ENCODE peak calls at places on chromosomes 12 and 14, in eight cellular contexts. F, V, I, N, Q, P, B and J are unnamed samples.

GRCh38 chr12:124995200-124995961 is 1.9 kb downstream of the BRI3BP start:
- DNase-seq in F (no peak), V (no peak), P (no peak), N (no peak), I (no peak), Q (no peak), B (no peak), J (peak)

GRCh38 chr14:61470261-61470953 is 149.0 kb downstream of the PRKCH start:
- DNase-seq in N (no peak), P (no peak), I (no peak), B (no peak), Q (peak), V (peak), F (peak), J (peak)

GRCh38 chr12:120229071-120229582 is 28.2 kb upstream of the RPLP0 start:
- DNase-seq in I (no peak), P (no peak), N (peak), Q (no peak), F (no peak), V (no peak), B (no peak), J (no peak)

GRCh38 chr12:111893287-111893686 is 51.3 kb downstream of the MAPKAPK5 start:
- DNase-seq in N (no peak), F (peak), V (peak), B (no peak), Q (peak), P (no peak), I (no peak), J (no peak)

GRCh38 chr14:76181546-76181945 is 29.8 kb downstream of the GPATCH2L start:
- DNase-seq in B (no peak), Q (no peak), I (no peak), V (no peak), N (no peak), F (peak), P (no peak), J (peak)

GRCh38 chr12:42763682-42764081 is 174.1 kb upstream of the PRICKLE1 start:
- DNase-seq in P (no peak), Q (no peak), I (no peak), N (no peak), F (no peak), V (no peak), B (no peak), J (no peak)

GRCh38 chr12:72586456-72586855 is 314.3 kb downstream of the TRHDE start:
- DNase-seq in I (no peak), Q (no peak), B (no peak), P (no peak), V (no peak), N (no peak), F (no peak), J (no peak)

GRCh38 chr14:52895000-52895399 is 55.9 kb downstream of the FERMT2 start:
- DNase-seq in P (no peak), N (no peak), Q (no peak), V (peak), I (no peak), B (no peak), F (peak), J (no peak)

GRCh38 chr12:52142431-52142830 is 49.4 kb downstream of the KRT80 start:
- DNase-seq in V (no peak), I (no peak), F (no peak), N (no peak), P (no peak), Q (no peak), B (no peak), J (no peak)

GRCh38 chr14:60248697-60249314 is at the start of gene PPM1A:
- DNase-seq in B (peak), P (peak), V (peak), F (peak), N (peak), Q (peak), I (peak), J (peak)

GRCh38 chr14:97380539-97380941 is 583.4 kb downstream of the VRK1 start:
- DNase-seq in V (no peak), N (no peak), B (no peak), I (no peak), P (peak), Q (peak), F (no peak), J (no peak)

GRCh38 chr14:61525293-61526011 is 169.9 kb upstream of the HIF1A start:
- DNase-seq in N (no peak), P (peak), B (no peak), V (peak), F (peak), I (peak), Q (peak), J (no peak)

GRCh38 chr12:795305-795704 is 42.9 kb downstream of the WNK1 start:
- DNase-seq in V (no peak), P (peak), F (peak), N (no peak), Q (no peak), I (no peak), B (no peak), J (no peak)

GRCh38 chr12:120262852-120263724 is 2.4 kb downstream of the PXN start:
- DNase-seq in I (no peak), B (no peak), V (no peak), Q (no peak), F (no peak), N (no peak), P (no peak), J (no peak)

GRCh38 chr14:24133730-24134129 is 2.3 kb upstream of the PSME1 start:
- DNase-seq in Q (no peak), P (no peak), B (no peak), N (no peak), V (no peak), F (no peak), I (no peak), J (peak)

GRCh38 chr12:54983536-54984102 is 943 bp downstream of the TESPA1 start:
- DNase-seq in F (no peak), I (no peak), P (peak), N (no peak), B (no peak), Q (no peak), V (no peak), J (no peak)

GRCh38 chr12:120367924-120368788 is 808 bp downstream of the MSI1 start:
- DNase-seq in B (no peak), V (no peak), Q (no peak), P (peak), F (peak), N (no peak), I (no peak), J (no peak)

GRCh38 chr12:66942741-66943465 is 264.0 kb upstream of the GRIP1 start:
- DNase-seq in F (no peak), B (no peak), V (no peak), Q (no peak), I (no peak), P (no peak), N (no peak), J (no peak)

GRCh38 chr12:78191611-78192010 is 360.9 kb downstream of the NAV3 start:
- DNase-seq in V (no peak), P (no peak), I (no peak), Q (no peak), F (peak), B (no peak), N (no peak), J (no peak)

GRCh38 chr14:67241416-67242362 is at the start of gene PALS1:
- DNase-seq in I (no peak), N (peak), B (peak), P (peak), V (peak), F (peak), Q (peak), J (peak)